ENCODE peak calls at places on chromosomes 12 and 14, in nine cellular contexts. One of them, this sample, is unnamed. For H3K4me1, the result is how much of the 10 kb centered on the place peaks cover.

GRCh38 chr12:21330682-21331253 is 3.9 kb downstream of the SLCO1A2 start:
- DNase-seq in A549: no peak
- DNase-seq in neuronal stem cell: peak
- DNase-seq in CD8-positive, alpha-beta memory T cell: no peak
- DNase-seq in psoas muscle: no peak
- DNase-seq in aorta: no peak
- DNase-seq in small intestine: no peak
- DNase-seq in Panc1: no peak
- DNase-seq in stomach: no peak
- DNase-seq in this sample: no peak

GRCh38 chr14:77822307-77822706 is 22.4 kb downstream of the ADCK1 start:
- DNase-seq in aorta: no peak
- DNase-seq in Panc1: no peak
- DNase-seq in CD8-positive, alpha-beta memory T cell: no peak
- DNase-seq in psoas muscle: no peak
- DNase-seq in stomach: no peak
- DNase-seq in neuronal stem cell: no peak
- DNase-seq in small intestine: no peak
- DNase-seq in A549: no peak
- DNase-seq in this sample: no peak

GRCh38 chr14:96783306-96784224 is 13.6 kb upstream of the VRK1 start:
- DNase-seq in stomach: no peak
- DNase-seq in aorta: no peak
- DNase-seq in small intestine: no peak
- DNase-seq in A549: no peak
- DNase-seq in neuronal stem cell: no peak
- DNase-seq in psoas muscle: no peak
- DNase-seq in Panc1: no peak
- DNase-seq in CD8-positive, alpha-beta memory T cell: no peak
- DNase-seq in this sample: no peak

GRCh38 chr14:70642313-70643235 is 858 bp downstream of the TTC9 start:
- DNase-seq in psoas muscle: peak
- DNase-seq in CD8-positive, alpha-beta memory T cell: peak
- DNase-seq in small intestine: no peak
- DNase-seq in neuronal stem cell: no peak
- DNase-seq in stomach: no peak
- DNase-seq in Panc1: no peak
- DNase-seq in A549: no peak
- DNase-seq in aorta: peak
- DNase-seq in this sample: no peak

GRCh38 chr12:122137229-122137628 is 36.8 kb downstream of the IL31 start:
- DNase-seq in Panc1: no peak
- DNase-seq in CD8-positive, alpha-beta memory T cell: no peak
- DNase-seq in small intestine: no peak
- DNase-seq in neuronal stem cell: no peak
- DNase-seq in A549: no peak
- DNase-seq in aorta: no peak
- DNase-seq in stomach: no peak
- DNase-seq in psoas muscle: no peak
- DNase-seq in this sample: no peak

GRCh38 chr14:92690171-92691011 is 58.0 kb downstream of the LGMN start:
- DNase-seq in Panc1: no peak
- DNase-seq in CD8-positive, alpha-beta memory T cell: no peak
- DNase-seq in psoas muscle: no peak
- DNase-seq in small intestine: peak
- DNase-seq in A549: peak
- DNase-seq in aorta: peak
- DNase-seq in neuronal stem cell: no peak
- DNase-seq in stomach: peak
- DNase-seq in this sample: no peak

GRCh38 chr12:90090929-90091651 is 382.5 kb upstream of the ATP2B1 start:
- DNase-seq in neuronal stem cell: peak
- DNase-seq in aorta: peak
- DNase-seq in A549: peak
- DNase-seq in small intestine: peak
- DNase-seq in psoas muscle: peak
- DNase-seq in Panc1: peak
- DNase-seq in stomach: peak
- DNase-seq in CD8-positive, alpha-beta memory T cell: no peak
- DNase-seq in this sample: peak

GRCh38 chr14:54457609-54457996 is 16.4 kb upstream of the CNIH1 start:
- DNase-seq in CD8-positive, alpha-beta memory T cell: no peak
- DNase-seq in small intestine: peak
- DNase-seq in aorta: no peak
- DNase-seq in stomach: no peak
- DNase-seq in neuronal stem cell: no peak
- DNase-seq in Panc1: no peak
- DNase-seq in psoas muscle: no peak
- DNase-seq in A549: no peak
- DNase-seq in this sample: no peak

GRCh38 chr12:54661048-54661447 is 12.9 kb upstream of the DCD start:
- DNase-seq in psoas muscle: no peak
- DNase-seq in CD8-positive, alpha-beta memory T cell: no peak
- DNase-seq in Panc1: no peak
- DNase-seq in small intestine: no peak
- DNase-seq in neuronal stem cell: no peak
- DNase-seq in A549: no peak
- DNase-seq in stomach: no peak
- DNase-seq in aorta: no peak
- DNase-seq in this sample: no peak

GRCh38 chr12:105420659-105421240 is 90.3 kb downstream of the C12orf75 start:
- DNase-seq in aorta: peak
- DNase-seq in stomach: peak
- DNase-seq in neuronal stem cell: peak
- DNase-seq in psoas muscle: peak
- DNase-seq in Panc1: peak
- DNase-seq in small intestine: peak
- DNase-seq in A549: peak
- DNase-seq in CD8-positive, alpha-beta memory T cell: peak
- DNase-seq in this sample: peak

GRCh38 chr14:29320261-29320660 is 553.7 kb downstream of the FOXG1 start:
- DNase-seq in small intestine: no peak
- DNase-seq in stomach: no peak
- DNase-seq in Panc1: no peak
- DNase-seq in psoas muscle: no peak
- DNase-seq in neuronal stem cell: no peak
- DNase-seq in CD8-positive, alpha-beta memory T cell: no peak
- DNase-seq in A549: no peak
- DNase-seq in aorta: no peak
- DNase-seq in this sample: no peak

GRCh38 chr14:72801381-72801812 is 92.5 kb downstream of the DPF3 start:
- DNase-seq in psoas muscle: no peak
- DNase-seq in A549: peak
- DNase-seq in aorta: no peak
- DNase-seq in small intestine: no peak
- DNase-seq in Panc1: peak
- DNase-seq in CD8-positive, alpha-beta memory T cell: no peak
- DNase-seq in neuronal stem cell: no peak
- DNase-seq in stomach: no peak
- DNase-seq in this sample: no peak
- H3K27ac ChIP-seq in psoas muscle: peak
- H3K27ac ChIP-seq in A549: peak
- H3K27ac ChIP-seq in aorta: no peak
- H3K27ac ChIP-seq in small intestine: no peak
- H3K27ac ChIP-seq in Panc1: no peak
- H3K27ac ChIP-seq in CD8-positive, alpha-beta memory T cell: no peak
- H3K27ac ChIP-seq in neuronal stem cell: no peak
- H3K27ac ChIP-seq in stomach: no peak
- H3K27ac ChIP-seq in this sample: no peak

DNA sequence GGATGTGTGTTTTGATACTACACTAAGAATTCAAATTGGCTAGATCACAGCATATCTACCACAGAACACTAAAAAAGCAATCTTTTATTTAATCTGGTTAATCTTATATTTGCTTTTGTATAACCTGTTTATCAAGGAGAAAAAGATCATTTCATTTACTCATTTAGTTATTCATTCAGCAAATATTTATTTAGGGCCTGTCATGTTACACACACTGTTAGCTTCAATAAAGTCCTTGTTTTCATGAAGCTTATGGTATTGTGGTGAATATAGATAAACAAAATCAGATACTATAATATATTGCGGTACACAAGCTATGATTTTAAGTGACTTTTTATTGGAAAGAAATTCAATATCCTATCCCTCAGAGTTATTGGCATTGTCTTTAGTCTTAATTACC is 350.8 kb downstream of the LRFN5 start:
- DNase-seq in neuronal stem cell: no peak
- DNase-seq in psoas muscle: no peak
- DNase-seq in aorta: no peak
- DNase-seq in stomach: no peak
- DNase-seq in Panc1: no peak
- DNase-seq in CD8-positive, alpha-beta memory T cell: no peak
- DNase-seq in small intestine: no peak
- DNase-seq in A549: no peak
- DNase-seq in this sample: no peak
- H3K4me3 ChIP-seq in neuronal stem cell: no peak
- H3K4me3 ChIP-seq in psoas muscle: no peak
- H3K4me3 ChIP-seq in aorta: no peak
- H3K4me3 ChIP-seq in stomach: no peak
- H3K4me3 ChIP-seq in Panc1: no peak
- H3K4me3 ChIP-seq in CD8-positive, alpha-beta memory T cell: no peak
- H3K4me3 ChIP-seq in small intestine: no peak
- H3K4me3 ChIP-seq in A549: no peak
- H3K4me3 ChIP-seq in this sample: no peak

DNA sequence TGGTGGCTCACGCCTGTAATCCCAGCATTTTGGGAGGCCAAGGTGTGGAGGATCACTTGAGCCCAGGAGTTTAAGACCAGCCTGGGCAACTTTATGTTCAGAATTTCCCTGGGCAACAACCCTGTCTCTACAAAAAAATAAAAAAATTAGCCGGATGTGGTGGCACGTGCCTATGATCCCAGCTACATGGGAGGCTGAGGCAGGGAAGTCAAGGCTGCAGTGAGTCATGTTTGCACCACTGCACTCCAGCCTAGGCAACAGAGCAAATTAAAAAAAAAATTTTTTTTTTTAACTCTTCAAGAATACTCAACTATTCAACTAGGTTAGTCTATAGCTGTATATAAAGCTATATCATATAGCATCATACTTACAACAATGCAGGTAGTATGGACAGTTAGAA is 113.0 kb downstream of the RALGAPA1 start:
- DNase-seq in psoas muscle: no peak
- DNase-seq in neuronal stem cell: no peak
- DNase-seq in small intestine: no peak
- DNase-seq in Panc1: no peak
- DNase-seq in aorta: no peak
- DNase-seq in A549: no peak
- DNase-seq in CD8-positive, alpha-beta memory T cell: no peak
- DNase-seq in stomach: no peak
- DNase-seq in this sample: no peak
- H3K4me1 ChIP-seq in psoas muscle: under half
- H3K4me1 ChIP-seq in neuronal stem cell: under half
- H3K4me1 ChIP-seq in small intestine: under half
- H3K4me1 ChIP-seq in Panc1: under half
- H3K4me1 ChIP-seq in aorta: under half
- H3K4me1 ChIP-seq in A549: under half
- H3K4me1 ChIP-seq in CD8-positive, alpha-beta memory T cell: under half
- H3K4me1 ChIP-seq in stomach: under half
- H3K4me1 ChIP-seq in this sample: under half

GRCh38 chr14:52033131-52033642 is 35.7 kb downstream of the NID2 start:
- DNase-seq in stomach: no peak
- DNase-seq in neuronal stem cell: no peak
- DNase-seq in small intestine: no peak
- DNase-seq in Panc1: no peak
- DNase-seq in A549: no peak
- DNase-seq in aorta: no peak
- DNase-seq in CD8-positive, alpha-beta memory T cell: no peak
- DNase-seq in psoas muscle: no peak
- DNase-seq in this sample: no peak

GRCh38 chr14:52032196-52032865 is 36.5 kb downstream of the NID2 start:
- DNase-seq in stomach: no peak
- DNase-seq in small intestine: no peak
- DNase-seq in neuronal stem cell: no peak
- DNase-seq in psoas muscle: no peak
- DNase-seq in CD8-positive, alpha-beta memory T cell: no peak
- DNase-seq in aorta: no peak
- DNase-seq in A549: no peak
- DNase-seq in Panc1: no peak
- DNase-seq in this sample: no peak

GRCh38 chr14:52026921-52027320 is 37.6 kb downstream of the RTRAF start:
- DNase-seq in A549: no peak
- DNase-seq in CD8-positive, alpha-beta memory T cell: no peak
- DNase-seq in psoas muscle: no peak
- DNase-seq in Panc1: no peak
- DNase-seq in aorta: no peak
- DNase-seq in neuronal stem cell: no peak
- DNase-seq in stomach: no peak
- DNase-seq in small intestine: no peak
- DNase-seq in this sample: no peak

GRCh38 chr14:52029881-52030280 is 39.0 kb downstream of the NID2 start:
- DNase-seq in A549: no peak
- DNase-seq in CD8-positive, alpha-beta memory T cell: no peak
- DNase-seq in small intestine: no peak
- DNase-seq in stomach: no peak
- DNase-seq in neuronal stem cell: no peak
- DNase-seq in Panc1: no peak
- DNase-seq in aorta: no peak
- DNase-seq in psoas muscle: no peak
- DNase-seq in this sample: no peak

GRCh38 chr14:52031781-52032180 is 37.1 kb downstream of the NID2 start:
- DNase-seq in stomach: no peak
- DNase-seq in Panc1: no peak
- DNase-seq in CD8-positive, alpha-beta memory T cell: no peak
- DNase-seq in neuronal stem cell: no peak
- DNase-seq in aorta: peak
- DNase-seq in psoas muscle: peak
- DNase-seq in small intestine: no peak
- DNase-seq in A549: no peak
- DNase-seq in this sample: no peak
- H3K27ac ChIP-seq in stomach: peak
- H3K27ac ChIP-seq in Panc1: no peak
- H3K27ac ChIP-seq in CD8-positive, alpha-beta memory T cell: no peak
- H3K27ac ChIP-seq in neuronal stem cell: no peak
- H3K27ac ChIP-seq in aorta: no peak
- H3K27ac ChIP-seq in psoas muscle: peak
- H3K27ac ChIP-seq in small intestine: no peak
- H3K27ac ChIP-seq in A549: no peak
- H3K27ac ChIP-seq in this sample: peak

DNA sequence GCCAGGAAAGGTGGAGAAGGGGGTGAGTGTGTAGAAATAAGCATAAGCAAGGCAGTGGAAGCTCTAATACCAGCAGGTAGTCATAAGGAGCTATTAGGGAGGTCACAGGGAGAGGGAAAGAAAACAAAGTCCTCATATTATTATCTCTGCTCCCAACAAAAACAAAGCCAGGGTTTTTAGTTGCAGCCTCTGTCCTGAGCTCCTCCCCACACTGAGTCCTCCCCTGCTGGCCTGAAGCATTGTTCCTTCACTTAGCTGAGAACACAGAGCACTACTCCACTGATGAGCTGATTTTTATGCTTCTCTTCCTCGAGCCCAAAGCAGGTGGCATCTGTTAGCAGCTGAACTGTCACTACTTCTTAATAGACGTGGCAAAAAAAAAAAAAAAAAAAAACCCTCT is 10.4 kb upstream of the STAC3 start:
- DNase-seq in aorta: no peak
- DNase-seq in Panc1: no peak
- DNase-seq in psoas muscle: no peak
- DNase-seq in A549: no peak
- DNase-seq in CD8-positive, alpha-beta memory T cell: no peak
- DNase-seq in neuronal stem cell: no peak
- DNase-seq in small intestine: no peak
- DNase-seq in stomach: no peak
- DNase-seq in this sample: no peak
- H3K4me3 ChIP-seq in aorta: no peak
- H3K4me3 ChIP-seq in Panc1: no peak
- H3K4me3 ChIP-seq in psoas muscle: peak
- H3K4me3 ChIP-seq in A549: no peak
- H3K4me3 ChIP-seq in CD8-positive, alpha-beta memory T cell: no peak
- H3K4me3 ChIP-seq in neuronal stem cell: no peak
- H3K4me3 ChIP-seq in small intestine: no peak
- H3K4me3 ChIP-seq in stomach: no peak
- H3K4me3 ChIP-seq in this sample: no peak

This sample was measured in tibial nerve.